ENCODE peak calls at places on chromosomes 5 and 9, in four cellular contexts. K, Y, I and N are unnamed samples.

GRCh38 chr5:124677376-124677998 is 69.0 kb downstream of the ZNF608 start:
- DNase-seq in Y (peak), K (no peak), I (no peak), N (no peak)

GRCh38 chr9:122875523-122875922 is 29.6 kb downstream of the RC3H2 start:
- DNase-seq in Y (no peak), K (no peak), I (no peak), N (no peak)

GRCh38 chr5:40797273-40798011 is 732 bp downstream of the PRKAA1 start:
- DNase-seq in K (peak), Y (peak), I (peak), N (no peak)

GRCh38 chr5:140574165-140574564 is 9.5 kb downstream of the SLC35A4 start:
- DNase-seq in I (no peak), K (no peak), Y (no peak), N (no peak)

GRCh38 chr9:37904647-37905505 is 949 bp upstream of the SLC25A51 start:
- DNase-seq in Y (peak), I (peak), K (peak), N (peak)

GRCh38 chr9:12463641-12464040 is 229.5 kb upstream of the TYRP1 start:
- DNase-seq in Y (no peak), K (no peak), I (no peak), N (no peak)

GRCh38 chr5:177497297-177498012 is at the start of gene PDLIM7:
- DNase-seq in Y (peak), I (peak), K (peak), N (peak)

GRCh38 chr5:114185274-114185673 is 176.6 kb upstream of the KCNN2 start:
- DNase-seq in I (no peak), K (peak), Y (no peak), N (no peak)

GRCh38 chr5:141172381-141173204 is at the start of gene PCDHB7:
- DNase-seq in I (peak), Y (peak), K (peak), N (peak)

GRCh38 chr5:6607559-6607936 is 25.3 kb downstream of the NSUN2 start:
- DNase-seq in Y (no peak), K (no peak), I (no peak), N (no peak)

GRCh38 chr9:35385042-35385441 is 104.9 kb upstream of the RUSC2 start:
- DNase-seq in K (peak), Y (no peak), I (peak), N (no peak)

GRCh38 chr5:73365301-73365853 is 83.2 kb downstream of the FOXD1 start:
- DNase-seq in K (peak), Y (no peak), I (peak), N (no peak)